ENCODE peak calls at places on chromosomes 4 and X, in ten cellular contexts. Q is ecto neural progenitor cell; B is COR-L47; T is SIG-M5; H is ovary; M is stimulated activated CD4-positive, alpha-beta T cell treated with anti-CD3 and anti-CD28 coated beads, Interleukin-2, amount 100 ng/mL, for 24 hours; N is NCI-H748 treated with DMSO at 0.1 percent for 48 hours; S is activated naive CD4-positive, alpha-beta T cell; C is Right ventricle myocardium superior; F is astrocyte of the cerebellum. Y is an unnamed sample.

GRCh38 chr4:157739237-157739636 is 433.6 kb downstream of the GASK1B start:
- DNase-seq in Q (no peak), B (no peak), T (no peak), H (no peak), M (no peak), N (no peak), S (no peak), C (no peak), F (no peak), Y (no peak)

GRCh38 chrX:151825927-151826471 is 86.7 kb upstream of the MAGEA4 start:
- DNase-seq in Q (no peak), B (no peak), T (no peak), H (no peak), M (no peak), N (no peak), S (no peak), C (no peak), F (peak), Y (no peak)

GRCh38 chr4:153483432-153484418 is 17.6 kb downstream of the TMEM131L start:
- DNase-seq in Q (no peak), B (no peak), T (no peak), H (no peak), M (no peak), N (peak), S (no peak), C (no peak), F (no peak), Y (no peak)

GRCh38 chr4:123941306-123941705 is 544.7 kb downstream of the SPRY1 start:
- DNase-seq in Q (no peak), B (no peak), T (no peak), H (no peak), M (no peak), N (no peak), S (no peak), C (no peak), F (no peak), Y (no peak)

GRCh38 chr4:55396305-55397023 is 707 bp downstream of the TMEM165 start:
- DNase-seq in Q (peak), B (peak), T (no peak), H (peak), M (peak), N (no peak), S (peak), C (peak), F (no peak), Y (peak)

GRCh38 chr4:165872443-165873297 is at the start of gene TLL1:
- DNase-seq in Q (no peak), B (peak), T (no peak), H (no peak), M (no peak), N (peak), S (no peak), C (no peak), F (no peak), Y (peak)

GRCh38 chr4:172983014-172983413 is 185.6 kb upstream of the GALNT7 start:
- DNase-seq in Q (no peak), B (no peak), T (no peak), H (no peak), M (no peak), N (no peak), S (no peak), C (no peak), F (no peak), Y (no peak)

GRCh38 chrX:72123471-72124185 is 8.1 kb downstream of the RTL5 start:
- DNase-seq in Q (peak), B (no peak), T (no peak), H (no peak), M (no peak), N (no peak), S (no peak), C (peak), F (no peak), Y (no peak)

GRCh38 chrX:54482839-54483593 is 13.0 kb downstream of the FGD1 start:
- DNase-seq in Q (no peak), B (no peak), T (no peak), H (no peak), M (no peak), N (no peak), S (no peak), C (peak), F (no peak), Y (peak)

GRCh38 chr4:153789741-153790651 is 1.1 kb upstream of the SFRP2 start:
- DNase-seq in Q (peak), B (no peak), T (no peak), H (no peak), M (no peak), N (no peak), S (no peak), C (peak), F (no peak), Y (no peak)

GRCh38 chr4:784401-785331 is 41.3 kb downstream of the CPLX1 start:
- DNase-seq in Q (no peak), B (no peak), T (no peak), H (no peak), M (no peak), N (no peak), S (no peak), C (peak), F (no peak), Y (peak)

Y was measured in posterior vena cava.